ENCODE peak calls at places on chromosomes 4 and X, in five cellular contexts. S is stimulated activated CD4-positive, alpha-beta T cell treated with anti-CD3 and anti-CD28 coated beads, Interleukin-15, amount 100 ng/mL, for 1 hour; P is activated CD4-positive, alpha-beta T cell treated with anti-CD3 and anti-CD28 coated beads for 24 hours; E is mucosa of descending colon; G is iris pigment epithelial cell. Y is an unnamed sample.

GRCh38 chrX:77493677-77494553 is 46.7 kb downstream of the FGF16 start:
- DNase-seq in G (peak; percentile 88), P (no peak), S (no peak), E (no peak), Y (no peak)

GRCh38 chrX:20361081-20361889 is 94.6 kb upstream of the RPS6KA3 start:
- DNase-seq in E (no peak), S (no peak), P (no peak), G (peak; percentile 73), Y (no peak)

GRCh38 chrX:133531012-133531411 is 115.7 kb upstream of the GPC4 start:
- DNase-seq in G (no peak), S (no peak), P (no peak), E (no peak), Y (no peak)

GRCh38 chr4:71241467-71242401 is 97.1 kb upstream of the SLC4A4 start:
- DNase-seq in E (no peak), G (no peak), P (no peak), S (no peak), Y (no peak)

GRCh38 chr4:79651516-79651915 is 243.5 kb upstream of the GK2 start:
- DNase-seq in S (no peak), G (peak; percentile 17), E (no peak), P (no peak), Y (no peak)

GRCh38 chr4:147737623-147738022 is 5.7 kb downstream of the ARHGAP10 start:
- DNase-seq in G (no peak), E (no peak), S (no peak), P (no peak), Y (no peak)

GRCh38 chrX:76453737-76454406 is 26.4 kb downstream of the MAGEE1 start:
- DNase-seq in S (no peak), G (no peak), E (no peak), P (no peak), Y (peak; percentile 63)

GRCh38 chrX:95885074-95885473 is 799.6 kb upstream of the DIAPH2 start:
- DNase-seq in G (peak; percentile 4), P (no peak), S (no peak), E (peak; percentile 56), Y (no peak)

GRCh38 chrX:11770320-11770719 is 12.3 kb downstream of the MSL3 start:
- DNase-seq in E (peak; percentile 23), P (no peak), G (peak; percentile 51), S (no peak), Y (no peak)

GRCh38 chrX:9747644-9748043 is 18.0 kb downstream of the GPR143 start:
- DNase-seq in G (no peak), P (no peak), S (no peak), E (no peak), Y (no peak)

GRCh38 chr4:168923526-168924194 is 86.4 kb downstream of the CBR4 start:
- DNase-seq in E (peak; percentile 88), S (peak; percentile 5), P (peak; percentile 54), G (peak; percentile 80), Y (peak; percentile 57)

GRCh38 chr4:36399762-36400353 is 118.4 kb downstream of the DTHD1 start:
- DNase-seq in G (peak; percentile 3), P (peak; percentile 28), E (peak; percentile 75), S (no peak), Y (no peak)

GRCh38 chr4:26141916-26142638 is 178.7 kb upstream of the RBPJ start:
- DNase-seq in E (peak; percentile 30), P (no peak), G (peak; percentile 70), S (no peak), Y (no peak)

GRCh38 chr4:123452585-123452984 is 56.0 kb downstream of the SPRY1 start:
- DNase-seq in P (no peak), E (peak; percentile 60), S (no peak), G (peak; percentile 95), Y (peak; percentile 58)

GRCh38 chr4:103008875-103009729 is 10.4 kb downstream of the SLC9B1 start:
- DNase-seq in P (no peak), S (no peak), E (peak; percentile 69), G (peak; percentile 75), Y (no peak)

GRCh38 chr4:127049506-127049905 is 583.3 kb upstream of the INTU start:
- DNase-seq in G (peak; percentile 54), S (no peak), E (no peak), P (no peak), Y (no peak)

GRCh38 chrX:46404774-46405173 is 140.4 kb downstream of the ZNF674 start:
- DNase-seq in P (no peak), S (no peak), E (no peak), G (no peak), Y (no peak)

GRCh38 chr4:20253799-20254409 is 2.2 kb downstream of the SLIT2 start:
- DNase-seq in P (no peak), S (no peak), G (peak; percentile 61), E (no peak), Y (no peak)

GRCh38 chrX:110402855-110403230 is 44.2 kb downstream of the RTL9 start:
- DNase-seq in E (no peak), S (no peak), P (no peak), G (no peak), Y (no peak)

GRCh38 chr4:65865489-65865888 is 195.2 kb upstream of the EPHA5 start:
- DNase-seq in G (peak; percentile 32), S (no peak), P (no peak), E (no peak), Y (no peak)

GRCh38 chr4:78612398-78613005 is 60.9 kb downstream of the ANXA3 start:
- DNase-seq in P (no peak), E (peak; percentile 61), G (peak; percentile 57), S (no peak), Y (no peak)

GRCh38 chr4:152709675-152710438 is 30.1 kb upstream of the TMEM154 start:
- DNase-seq in P (no peak), S (no peak), E (no peak), G (peak; percentile 4), Y (no peak)

GRCh38 chrX:71859637-71860036 is 51.0 kb upstream of the NHSL2 start:
- DNase-seq in P (peak; percentile 28), E (peak; percentile 23), G (peak; percentile 32), S (no peak), Y (no peak)

GRCh38 chr4:112511294-112512118 is 4.5 kb downstream of the NEUROG2 start:
- DNase-seq in S (no peak), G (no peak), P (no peak), E (no peak), Y (no peak)

GRCh38 chrX:22970861-22971260 is 28.9 kb upstream of the DDX53 start:
- DNase-seq in E (no peak), G (no peak), P (no peak), S (no peak), Y (no peak)

GRCh38 chr4:153676491-153676890 is 7.6 kb upstream of the TLR2 start:
- DNase-seq in S (no peak), P (no peak), G (peak; percentile 74), E (no peak), Y (no peak)

GRCh38 chr4:180436366-180436765 is 1806.8 kb upstream of the TENM3 start:
- DNase-seq in P (no peak), G (no peak), E (no peak), S (no peak), Y (no peak)

GRCh38 chr4:25441519-25442117 is 64.6 kb downstream of the ANAPC4 start:
- DNase-seq in P (no peak), S (no peak), G (peak; percentile 73), E (peak; percentile 81), Y (peak; percentile 63)

GRCh38 chr4:173666-174314 is 49.5 kb downstream of the ZNF718 start:
- DNase-seq in S (no peak), G (no peak), P (no peak), E (no peak), Y (no peak)